ENCODE peak calls at places on chromosomes 7 and 10, in six cellular contexts. One of them, this sample, is unnamed. For H3K27me3, the result is how much of the 10 kb centered on the place peaks cover.

GRCh38 chr10:85175635-85176034 is 847.2 kb downstream of the CCSER2 start:
- DNase-seq in GM23248: no peak
- DNase-seq in left lung: no peak
- DNase-seq in neuronal stem cell: no peak
- DNase-seq in WERI-Rb-1: peak
- DNase-seq in psoas muscle: no peak
- DNase-seq in this sample: peak

GRCh38 chr7:147245274-147245673 is 1128.7 kb downstream of the CNTNAP2 start:
- DNase-seq in GM23248: peak
- DNase-seq in left lung: peak
- DNase-seq in neuronal stem cell: peak
- DNase-seq in WERI-Rb-1: peak
- DNase-seq in psoas muscle: no peak
- DNase-seq in this sample: peak

GRCh38 chr7:85595639-85596268 is 408.9 kb upstream of the SEMA3D start:
- DNase-seq in GM23248: peak
- DNase-seq in left lung: no peak
- DNase-seq in neuronal stem cell: no peak
- DNase-seq in WERI-Rb-1: no peak
- DNase-seq in psoas muscle: no peak
- DNase-seq in this sample: no peak

GRCh38 chr10:124338276-124338915 is 80.3 kb downstream of the OAT start:
- DNase-seq in GM23248: no peak
- DNase-seq in left lung: no peak
- DNase-seq in neuronal stem cell: no peak
- DNase-seq in WERI-Rb-1: no peak
- DNase-seq in psoas muscle: no peak
- DNase-seq in this sample: no peak

GRCh38 chr10:128386231-128386630 is 260.0 kb upstream of the MKI67 start:
- DNase-seq in GM23248: no peak
- DNase-seq in left lung: no peak
- DNase-seq in neuronal stem cell: no peak
- DNase-seq in WERI-Rb-1: no peak
- DNase-seq in psoas muscle: no peak
- DNase-seq in this sample: no peak

GRCh38 chr10:9244880-9245279 is 1190.4 kb downstream of the GATA3 start:
- DNase-seq in GM23248: no peak
- DNase-seq in left lung: no peak
- DNase-seq in neuronal stem cell: no peak
- DNase-seq in WERI-Rb-1: peak
- DNase-seq in psoas muscle: no peak
- DNase-seq in this sample: peak

GRCh38 chr7:106552645-106553445 is 108.1 kb downstream of the CCDC71L start:
- DNase-seq in GM23248: no peak
- DNase-seq in left lung: no peak
- DNase-seq in neuronal stem cell: no peak
- DNase-seq in WERI-Rb-1: no peak
- DNase-seq in psoas muscle: no peak
- DNase-seq in this sample: no peak

GRCh38 chr7:3436112-3436511 is 135.1 kb downstream of the SDK1 start:
- DNase-seq in GM23248: no peak
- DNase-seq in left lung: no peak
- DNase-seq in neuronal stem cell: no peak
- DNase-seq in WERI-Rb-1: no peak
- DNase-seq in psoas muscle: no peak
- DNase-seq in this sample: no peak

GRCh38 chr7:95871896-95872295 is 99.5 kb downstream of the DYNC1I1 start:
- DNase-seq in GM23248: no peak
- DNase-seq in left lung: peak
- DNase-seq in neuronal stem cell: no peak
- DNase-seq in WERI-Rb-1: no peak
- DNase-seq in psoas muscle: no peak
- DNase-seq in this sample: no peak

GRCh38 chr7:47392241-47392759 is 189.6 kb downstream of the TNS3 start:
- DNase-seq in GM23248: peak
- DNase-seq in left lung: no peak
- DNase-seq in neuronal stem cell: no peak
- DNase-seq in WERI-Rb-1: no peak
- DNase-seq in psoas muscle: peak
- DNase-seq in this sample: no peak

GRCh38 chr10:95332666-95333249 is 42.0 kb upstream of the PDLIM1 start:
- DNase-seq in GM23248: no peak
- DNase-seq in left lung: no peak
- DNase-seq in neuronal stem cell: no peak
- DNase-seq in WERI-Rb-1: no peak
- DNase-seq in psoas muscle: no peak
- DNase-seq in this sample: no peak

GRCh38 chr7:143507094-143507518 is 29.4 kb downstream of the TAS2R41 start:
- DNase-seq in GM23248: no peak
- DNase-seq in left lung: no peak
- DNase-seq in neuronal stem cell: no peak
- DNase-seq in WERI-Rb-1: no peak
- DNase-seq in psoas muscle: no peak
- DNase-seq in this sample: no peak

GRCh38 chr7:159012353-159013069 is 132.2 kb downstream of the VIPR2 start:
- DNase-seq in GM23248: peak
- DNase-seq in left lung: peak
- DNase-seq in neuronal stem cell: no peak
- DNase-seq in WERI-Rb-1: no peak
- DNase-seq in psoas muscle: peak
- DNase-seq in this sample: no peak

GRCh38 chr10:62185914-62186692 is 82.5 kb downstream of the RTKN2 start:
- DNase-seq in GM23248: no peak
- DNase-seq in left lung: no peak
- DNase-seq in neuronal stem cell: no peak
- DNase-seq in WERI-Rb-1: no peak
- DNase-seq in psoas muscle: no peak
- DNase-seq in this sample: no peak

DNA sequence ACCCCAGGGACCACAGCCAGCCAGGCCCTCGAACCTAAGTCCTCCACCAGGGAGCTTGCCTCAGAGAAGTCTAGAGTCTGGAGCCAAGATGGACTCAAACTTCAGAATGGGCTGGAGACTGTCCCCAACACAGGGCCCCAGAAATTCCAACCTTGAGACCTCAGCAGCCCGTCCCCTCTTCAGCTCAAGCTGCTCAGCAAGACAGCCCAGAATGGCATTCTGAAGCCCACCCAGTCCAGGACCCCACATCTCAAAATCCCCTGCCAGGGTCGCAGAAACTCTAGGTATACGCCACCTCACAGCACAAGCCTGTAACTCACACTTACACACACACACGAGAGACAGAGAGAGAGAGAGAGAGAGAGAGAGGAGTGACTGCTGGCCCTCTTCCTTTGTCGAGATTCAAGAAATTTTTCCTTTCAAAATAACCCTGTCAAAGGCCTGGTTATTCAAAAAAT is 15.8 kb downstream of the KCNH2 start:
- DNase-seq in GM23248: no peak
- DNase-seq in left lung: no peak
- DNase-seq in neuronal stem cell: no peak
- DNase-seq in WERI-Rb-1: no peak
- DNase-seq in psoas muscle: no peak
- DNase-seq in this sample: no peak
- H3K27me3 ChIP-seq in GM23248: under half
- H3K27me3 ChIP-seq in left lung: under half
- H3K27me3 ChIP-seq in neuronal stem cell: under half
- H3K27me3 ChIP-seq in WERI-Rb-1: under half
- H3K27me3 ChIP-seq in psoas muscle: under half
- H3K27me3 ChIP-seq in this sample: under half

DNA sequence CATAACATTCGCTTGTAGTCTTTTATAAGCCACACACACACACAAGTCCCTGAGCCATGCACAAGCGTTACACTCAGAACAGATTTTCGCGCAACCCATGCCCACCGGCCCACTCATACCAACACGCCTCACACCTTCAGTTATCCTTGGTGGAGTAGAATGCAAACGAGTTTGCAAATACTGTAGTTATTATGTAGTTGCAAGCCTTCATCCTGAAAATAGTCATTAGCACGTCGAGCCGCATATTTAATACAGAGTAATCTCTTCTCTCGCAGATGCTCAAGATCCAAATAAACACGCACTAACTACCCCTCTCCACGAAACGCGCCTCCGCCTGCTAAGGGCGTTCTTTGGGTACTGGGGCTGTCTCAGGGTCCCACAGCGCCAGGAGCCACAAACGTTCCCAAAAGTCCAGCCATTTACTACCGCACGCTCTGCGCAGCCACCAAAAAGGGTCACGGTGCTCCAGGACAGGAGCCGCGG is 1.8 kb downstream of the NKX2-3 start:
- DNase-seq in GM23248: no peak
- DNase-seq in left lung: no peak
- DNase-seq in neuronal stem cell: no peak
- DNase-seq in WERI-Rb-1: no peak
- DNase-seq in psoas muscle: no peak
- DNase-seq in this sample: no peak
- H3K27me3 ChIP-seq in GM23248: half or more
- H3K27me3 ChIP-seq in left lung: half or more
- H3K27me3 ChIP-seq in neuronal stem cell: half or more
- H3K27me3 ChIP-seq in WERI-Rb-1: under half
- H3K27me3 ChIP-seq in psoas muscle: under half
- H3K27me3 ChIP-seq in this sample: half or more

DNA sequence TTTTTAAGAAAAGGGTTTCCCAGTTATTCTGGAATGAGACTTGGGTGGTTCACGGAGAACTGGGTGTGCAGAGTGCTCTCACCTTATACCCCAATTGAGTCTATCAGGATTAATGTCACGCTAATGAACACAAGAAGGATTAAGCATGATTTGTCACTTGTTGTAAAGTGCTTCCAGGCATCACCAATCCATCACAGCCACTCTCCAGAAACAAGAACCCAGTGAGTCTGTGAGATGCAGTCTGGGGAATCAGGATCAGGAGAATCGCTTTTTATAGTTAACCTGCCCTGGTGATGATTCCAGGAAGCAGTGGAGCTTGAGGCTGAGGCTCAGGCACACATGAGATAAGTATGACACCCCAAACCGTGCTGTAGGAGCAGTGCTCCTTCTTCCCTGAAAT is 309.6 kb downstream of the RPS24 start:
- DNase-seq in GM23248: no peak
- DNase-seq in left lung: no peak
- DNase-seq in neuronal stem cell: no peak
- DNase-seq in WERI-Rb-1: peak
- DNase-seq in psoas muscle: no peak
- DNase-seq in this sample: no peak
- H3K27me3 ChIP-seq in GM23248: under half
- H3K27me3 ChIP-seq in left lung: under half
- H3K27me3 ChIP-seq in neuronal stem cell: under half
- H3K27me3 ChIP-seq in WERI-Rb-1: under half
- H3K27me3 ChIP-seq in psoas muscle: under half
- H3K27me3 ChIP-seq in this sample: under half

DNA sequence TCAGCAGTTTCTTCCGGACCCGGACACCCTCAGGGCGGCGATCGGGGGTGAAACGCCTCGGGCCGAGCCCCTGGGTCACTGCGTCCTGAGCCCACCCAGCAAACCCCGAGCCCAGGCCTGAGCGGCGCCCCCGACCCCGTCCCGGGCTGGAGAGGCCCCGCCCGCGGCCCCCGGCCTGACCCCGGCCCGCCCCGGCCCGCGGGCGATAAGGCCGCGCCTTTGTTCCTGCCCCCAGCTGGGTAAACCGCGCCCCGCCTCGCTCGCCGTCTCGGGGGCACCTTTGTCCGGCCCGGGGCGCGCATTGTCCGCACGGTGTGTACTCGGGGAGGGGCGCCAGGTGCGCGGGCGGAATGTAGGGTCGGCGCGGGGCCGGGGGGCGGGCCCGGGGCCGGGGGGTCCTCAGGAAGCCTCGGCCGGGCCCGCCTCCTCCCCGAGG is 10.8 kb downstream of the MNX1 start:
- DNase-seq in GM23248: no peak
- DNase-seq in left lung: peak
- DNase-seq in neuronal stem cell: no peak
- DNase-seq in WERI-Rb-1: no peak
- DNase-seq in psoas muscle: no peak
- DNase-seq in this sample: no peak
- H3K27me3 ChIP-seq in GM23248: half or more
- H3K27me3 ChIP-seq in left lung: half or more
- H3K27me3 ChIP-seq in neuronal stem cell: under half
- H3K27me3 ChIP-seq in WERI-Rb-1: under half
- H3K27me3 ChIP-seq in psoas muscle: under half
- H3K27me3 ChIP-seq in this sample: half or more

GRCh38 chr10:69749180-69750010 is 52.3 kb upstream of the COL13A1 start:
- DNase-seq in GM23248: peak
- DNase-seq in left lung: no peak
- DNase-seq in neuronal stem cell: no peak
- DNase-seq in WERI-Rb-1: no peak
- DNase-seq in psoas muscle: no peak
- DNase-seq in this sample: no peak
- H3K27me3 ChIP-seq in GM23248: under half
- H3K27me3 ChIP-seq in left lung: under half
- H3K27me3 ChIP-seq in neuronal stem cell: under half
- H3K27me3 ChIP-seq in WERI-Rb-1: under half
- H3K27me3 ChIP-seq in psoas muscle: under half
- H3K27me3 ChIP-seq in this sample: under half

DNA sequence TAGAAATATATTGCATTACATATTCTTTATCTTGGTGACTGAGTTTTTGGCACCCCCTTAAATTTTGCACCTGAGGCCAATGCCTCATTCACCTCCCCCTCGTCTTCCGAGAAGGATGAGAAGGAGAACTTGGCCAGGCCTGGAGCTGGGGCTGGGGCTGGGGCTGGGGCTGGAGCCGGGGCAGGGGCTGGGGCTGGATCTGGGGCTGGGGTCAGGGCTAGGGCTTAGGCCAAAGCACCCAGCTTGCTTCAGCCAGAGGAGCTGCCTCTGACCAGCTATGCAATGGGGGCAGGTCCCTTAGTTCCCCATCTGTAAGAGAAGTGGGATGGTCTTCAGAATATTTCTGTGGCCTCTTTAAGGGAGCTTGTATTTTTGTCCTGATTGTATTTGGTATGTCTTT is 3.8 kb upstream of the PRKAG2 start:
- DNase-seq in GM23248: no peak
- DNase-seq in left lung: no peak
- DNase-seq in neuronal stem cell: no peak
- DNase-seq in WERI-Rb-1: no peak
- DNase-seq in psoas muscle: no peak
- DNase-seq in this sample: no peak
- H3K27me3 ChIP-seq in GM23248: half or more
- H3K27me3 ChIP-seq in left lung: under half
- H3K27me3 ChIP-seq in neuronal stem cell: under half
- H3K27me3 ChIP-seq in WERI-Rb-1: under half
- H3K27me3 ChIP-seq in psoas muscle: under half
- H3K27me3 ChIP-seq in this sample: under half

This sample was measured in BE2C.